ENCODE peak calls at places on chromosomes 11 and 22, in six cellular contexts. D, S, T, Z, A and X are unnamed samples.

GRCh38 chr11:1162498-1163311 is 5.0 kb downstream of the MUC5AC start:
- DNase-seq in S (no peak), D (no peak), T (no peak), A (no peak), Z (no peak), X (peak; percentile 34)

GRCh38 chr22:49289822-49290221 is 537.9 kb downstream of the BRD1 start:
- DNase-seq in D (no peak), A (no peak), T (no peak), S (no peak), Z (no peak), X (peak; percentile 26)

GRCh38 chr11:128708660-128709059 is 14.8 kb downstream of the FLI1 start:
- DNase-seq in S (no peak), A (no peak), T (no peak), Z (peak; percentile 48), D (no peak), X (no peak)

GRCh38 chr22:21991309-21991596 is 8.7 kb upstream of the TOP3B start:
- DNase-seq in A (no peak), D (no peak), T (no peak), Z (no peak), S (no peak), X (no peak)

GRCh38 chr11:3627291-3627690 is 14.5 kb downstream of the ART5 start:
- DNase-seq in T (no peak), D (no peak), A (peak; percentile 34), S (peak; percentile 89), Z (no peak), X (no peak)

GRCh38 chr22:44033689-44034088 is 9.6 kb downstream of the PARVB start:
- DNase-seq in S (no peak), Z (no peak), A (no peak), T (no peak), D (no peak), X (no peak)

GRCh38 chr11:206516-207212 is 535 bp downstream of the BET1L start:
- DNase-seq in Z (no peak), A (no peak), D (no peak), S (peak; percentile 48), T (no peak), X (no peak)

GRCh38 chr11:17642370-17642769 is 77.0 kb upstream of the MYOD1 start:
- DNase-seq in T (no peak), A (no peak), D (no peak), Z (no peak), S (no peak), X (no peak)

GRCh38 chr11:64571410-64572091 is 19.5 kb upstream of the SLC22A12 start:
- DNase-seq in T (no peak), A (no peak), D (peak; percentile 35), Z (no peak), S (peak; percentile 6), X (no peak)

GRCh38 chr11:125397421-125397820 is 98.6 kb downstream of the FEZ1 start:
- DNase-seq in D (no peak), S (no peak), Z (no peak), T (no peak), A (no peak), X (no peak)

GRCh38 chr11:48064306-48064705 is 83.9 kb downstream of the PTPRJ start:
- DNase-seq in T (no peak), S (peak; percentile 96), A (peak; percentile 61), Z (no peak), D (no peak), X (no peak)

GRCh38 chr22:32775957-32776356 is 25.5 kb upstream of the TIMP3 start:
- DNase-seq in D (peak; percentile 58), Z (no peak), S (peak; percentile 35), T (no peak), A (no peak), X (no peak)

GRCh38 chr11:67503119-67504022 is 1.8 kb downstream of the PITPNM1 start:
- DNase-seq in Z (no peak), A (no peak), T (no peak), D (no peak), S (no peak), X (peak; percentile 44)

GRCh38 chr11:30585892-30586250 is 282 bp downstream of the MPPED2 start:
- DNase-seq in Z (no peak), A (no peak), D (no peak), S (no peak), T (no peak), X (no peak)

GRCh38 chr22:45208993-45209838 is 31.5 kb downstream of the KIAA0930 start:
- DNase-seq in D (peak; percentile 24), A (peak; percentile 64), T (peak; percentile 55), Z (peak; percentile 46), S (peak; percentile 87), X (no peak)

GRCh38 chr11:112343368-112344039 is 82.8 kb upstream of the PLET1 start:
- DNase-seq in A (peak; percentile 35), D (no peak), T (no peak), Z (peak; percentile 40), S (peak; percentile 33), X (no peak)

GRCh38 chr11:21364866-21365624 is 695.7 kb downstream of the NELL1 start:
- DNase-seq in A (no peak), D (no peak), S (no peak), T (no peak), Z (no peak), X (no peak)

GRCh38 chr11:117647872-117648271 is 149.1 kb downstream of the DSCAML1 start:
- DNase-seq in T (no peak), Z (no peak), D (no peak), S (no peak), A (no peak), X (no peak)

GRCh38 chr11:128361451-128362020 is 225.8 kb downstream of the ETS1 start:
- DNase-seq in A (no peak), D (no peak), S (peak; percentile 80), T (no peak), Z (peak; percentile 58), X (no peak)

GRCh38 chr11:47306484-47306844 is 36.5 kb downstream of the MADD start:
- DNase-seq in D (no peak), S (no peak), A (no peak), Z (no peak), T (no peak), X (no peak)

GRCh38 chr11:36485296-36485870 is 24.7 kb downstream of the TRAF6 start:
- DNase-seq in T (no peak), S (no peak), Z (no peak), D (no peak), A (no peak), X (no peak)

GRCh38 chr11:2304156-2305139 is 2.6 kb downstream of the TSPAN32 start:
- DNase-seq in S (peak; percentile 57), T (no peak), Z (no peak), A (no peak), D (no peak), X (peak; percentile 47)